ENCODE peak calls at places on chromosomes 12 and 14, in eight cellular contexts. One of them, this sample, is unnamed.

GRCh38 chr12:2244013-2244861 is 191.4 kb downstream of the CACNA1C start:
- DNase-seq in breast epithelium: no peak
- DNase-seq in HL-60: no peak
- DNase-seq in HCT116: peak
- DNase-seq in GM12878: no peak
- DNase-seq in endothelial cell of umbilical vein: no peak
- DNase-seq in esophagus muscularis mucosa: no peak
- DNase-seq in transverse colon: peak
- DNase-seq in this sample: no peak

GRCh38 chr12:1463073-1463905 is 131.1 kb downstream of the FBXL14 start:
- DNase-seq in GM12878: no peak
- DNase-seq in endothelial cell of umbilical vein: no peak
- DNase-seq in breast epithelium: no peak
- DNase-seq in HL-60: no peak
- DNase-seq in transverse colon: no peak
- DNase-seq in esophagus muscularis mucosa: no peak
- DNase-seq in HCT116: no peak
- DNase-seq in this sample: no peak

GRCh38 chr12:78096909-78097597 is 266.4 kb downstream of the NAV3 start:
- DNase-seq in esophagus muscularis mucosa: no peak
- DNase-seq in transverse colon: no peak
- DNase-seq in HL-60: no peak
- DNase-seq in GM12878: no peak
- DNase-seq in breast epithelium: no peak
- DNase-seq in HCT116: no peak
- DNase-seq in endothelial cell of umbilical vein: peak
- DNase-seq in this sample: no peak

GRCh38 chr12:8052679-8053078 is 13.5 kb downstream of the C3AR1 start:
- DNase-seq in transverse colon: no peak
- DNase-seq in HCT116: no peak
- DNase-seq in endothelial cell of umbilical vein: no peak
- DNase-seq in HL-60: no peak
- DNase-seq in breast epithelium: no peak
- DNase-seq in GM12878: no peak
- DNase-seq in esophagus muscularis mucosa: no peak
- DNase-seq in this sample: no peak

GRCh38 chr14:91119556-91120311 is 5.9 kb downstream of the DGLUCY start:
- DNase-seq in HL-60: no peak
- DNase-seq in breast epithelium: no peak
- DNase-seq in endothelial cell of umbilical vein: peak
- DNase-seq in HCT116: peak
- DNase-seq in esophagus muscularis mucosa: no peak
- DNase-seq in GM12878: no peak
- DNase-seq in transverse colon: peak
- DNase-seq in this sample: no peak

GRCh38 chr12:56628671-56629458 is 1.3 kb downstream of the BAZ2A start:
- DNase-seq in endothelial cell of umbilical vein: peak
- DNase-seq in GM12878: no peak
- DNase-seq in transverse colon: peak
- DNase-seq in breast epithelium: no peak
- DNase-seq in HCT116: no peak
- DNase-seq in HL-60: no peak
- DNase-seq in esophagus muscularis mucosa: no peak
- DNase-seq in this sample: no peak

GRCh38 chr14:23153891-23154796 is 29.3 kb downstream of the SLC7A8 start:
- DNase-seq in transverse colon: peak
- DNase-seq in HL-60: peak
- DNase-seq in GM12878: no peak
- DNase-seq in breast epithelium: peak
- DNase-seq in HCT116: peak
- DNase-seq in esophagus muscularis mucosa: peak
- DNase-seq in endothelial cell of umbilical vein: peak
- DNase-seq in this sample: peak

GRCh38 chr12:22529281-22530060 is 14.9 kb downstream of the C2CD5 start:
- DNase-seq in GM12878: no peak
- DNase-seq in endothelial cell of umbilical vein: peak
- DNase-seq in HCT116: no peak
- DNase-seq in transverse colon: no peak
- DNase-seq in breast epithelium: no peak
- DNase-seq in HL-60: peak
- DNase-seq in esophagus muscularis mucosa: no peak
- DNase-seq in this sample: no peak

GRCh38 chr12:124277394-124278222 is 17.3 kb upstream of the RFLNA start:
- DNase-seq in transverse colon: peak
- DNase-seq in HCT116: no peak
- DNase-seq in HL-60: peak
- DNase-seq in breast epithelium: no peak
- DNase-seq in GM12878: no peak
- DNase-seq in endothelial cell of umbilical vein: no peak
- DNase-seq in esophagus muscularis mucosa: no peak
- DNase-seq in this sample: no peak

GRCh38 chr14:79103764-79104163 is 933.6 kb downstream of the NRXN3 start:
- DNase-seq in endothelial cell of umbilical vein: no peak
- DNase-seq in transverse colon: no peak
- DNase-seq in GM12878: no peak
- DNase-seq in esophagus muscularis mucosa: peak
- DNase-seq in HL-60: no peak
- DNase-seq in breast epithelium: no peak
- DNase-seq in HCT116: no peak
- DNase-seq in this sample: no peak

GRCh38 chr12:114636723-114637480 is 47.1 kb downstream of the TBX3 start:
- DNase-seq in GM12878: no peak
- DNase-seq in HL-60: no peak
- DNase-seq in esophagus muscularis mucosa: no peak
- DNase-seq in HCT116: no peak
- DNase-seq in endothelial cell of umbilical vein: no peak
- DNase-seq in transverse colon: peak
- DNase-seq in breast epithelium: no peak
- DNase-seq in this sample: no peak

GRCh38 chr12:2284321-2284813 is 231.6 kb downstream of the CACNA1C start:
- DNase-seq in GM12878: no peak
- DNase-seq in HL-60: peak
- DNase-seq in esophagus muscularis mucosa: no peak
- DNase-seq in HCT116: no peak
- DNase-seq in transverse colon: no peak
- DNase-seq in endothelial cell of umbilical vein: no peak
- DNase-seq in breast epithelium: no peak
- DNase-seq in this sample: peak

GRCh38 chr14:91470216-91470615 is 39.9 kb downstream of the PPP4R3A start:
- DNase-seq in GM12878: no peak
- DNase-seq in HL-60: no peak
- DNase-seq in HCT116: no peak
- DNase-seq in breast epithelium: no peak
- DNase-seq in esophagus muscularis mucosa: no peak
- DNase-seq in transverse colon: no peak
- DNase-seq in endothelial cell of umbilical vein: no peak
- DNase-seq in this sample: no peak

GRCh38 chr12:45327823-45328383 is 112.0 kb downstream of the ANO6 start:
- DNase-seq in breast epithelium: no peak
- DNase-seq in esophagus muscularis mucosa: no peak
- DNase-seq in transverse colon: no peak
- DNase-seq in endothelial cell of umbilical vein: no peak
- DNase-seq in HL-60: no peak
- DNase-seq in HCT116: no peak
- DNase-seq in GM12878: no peak
- DNase-seq in this sample: no peak

GRCh38 chr12:29566441-29566840 is 69.0 kb upstream of the OVCH1 start:
- DNase-seq in GM12878: no peak
- DNase-seq in endothelial cell of umbilical vein: no peak
- DNase-seq in transverse colon: no peak
- DNase-seq in HCT116: no peak
- DNase-seq in esophagus muscularis mucosa: no peak
- DNase-seq in HL-60: no peak
- DNase-seq in breast epithelium: no peak
- DNase-seq in this sample: no peak

GRCh38 chr12:91127751-91128150 is 16.5 kb upstream of the LUM start:
- DNase-seq in endothelial cell of umbilical vein: no peak
- DNase-seq in HL-60: no peak
- DNase-seq in breast epithelium: no peak
- DNase-seq in HCT116: no peak
- DNase-seq in transverse colon: no peak
- DNase-seq in GM12878: no peak
- DNase-seq in esophagus muscularis mucosa: no peak
- DNase-seq in this sample: no peak

GRCh38 chr14:35963209-35963608 is 137.1 kb downstream of the BRMS1L start:
- DNase-seq in transverse colon: no peak
- DNase-seq in endothelial cell of umbilical vein: no peak
- DNase-seq in esophagus muscularis mucosa: no peak
- DNase-seq in HCT116: peak
- DNase-seq in HL-60: no peak
- DNase-seq in GM12878: no peak
- DNase-seq in breast epithelium: no peak
- DNase-seq in this sample: no peak

GRCh38 chr12:105823810-105824209 is 314.9 kb downstream of the NUAK1 start:
- DNase-seq in breast epithelium: no peak
- DNase-seq in GM12878: no peak
- DNase-seq in transverse colon: no peak
- DNase-seq in esophagus muscularis mucosa: no peak
- DNase-seq in HL-60: no peak
- DNase-seq in HCT116: no peak
- DNase-seq in endothelial cell of umbilical vein: no peak
- DNase-seq in this sample: no peak

GRCh38 chr12:49293056-49293956 is 1.6 kb upstream of the PRPH start:
- DNase-seq in GM12878: no peak
- DNase-seq in HCT116: no peak
- DNase-seq in endothelial cell of umbilical vein: no peak
- DNase-seq in esophagus muscularis mucosa: no peak
- DNase-seq in transverse colon: no peak
- DNase-seq in breast epithelium: no peak
- DNase-seq in HL-60: no peak
- DNase-seq in this sample: no peak

GRCh38 chr14:68000516-68000915 is 180.9 kb downstream of the RAD51B start:
- DNase-seq in HCT116: no peak
- DNase-seq in HL-60: no peak
- DNase-seq in endothelial cell of umbilical vein: peak
- DNase-seq in breast epithelium: no peak
- DNase-seq in esophagus muscularis mucosa: no peak
- DNase-seq in transverse colon: no peak
- DNase-seq in GM12878: no peak
- DNase-seq in this sample: no peak

GRCh38 chr14:69372146-69372545 is 26.0 kb downstream of the ERH start:
- DNase-seq in breast epithelium: no peak
- DNase-seq in HCT116: no peak
- DNase-seq in HL-60: no peak
- DNase-seq in endothelial cell of umbilical vein: no peak
- DNase-seq in GM12878: no peak
- DNase-seq in esophagus muscularis mucosa: no peak
- DNase-seq in transverse colon: no peak
- DNase-seq in this sample: no peak

GRCh38 chr12:56120158-56120846 is 2.2 kb downstream of the ZC3H10 start:
- DNase-seq in HCT116: no peak
- DNase-seq in HL-60: no peak
- DNase-seq in endothelial cell of umbilical vein: no peak
- DNase-seq in transverse colon: no peak
- DNase-seq in GM12878: no peak
- DNase-seq in breast epithelium: no peak
- DNase-seq in esophagus muscularis mucosa: no peak
- DNase-seq in this sample: no peak

GRCh38 chr14:105411017-105411941 is 8.3 kb upstream of the MTA1 start:
- DNase-seq in endothelial cell of umbilical vein: peak
- DNase-seq in GM12878: no peak
- DNase-seq in transverse colon: peak
- DNase-seq in esophagus muscularis mucosa: no peak
- DNase-seq in HCT116: no peak
- DNase-seq in breast epithelium: no peak
- DNase-seq in HL-60: no peak
- DNase-seq in this sample: no peak

GRCh38 chr14:24481622-24482324 is 26.3 kb downstream of the CMA1 start:
- DNase-seq in GM12878: peak
- DNase-seq in HL-60: no peak
- DNase-seq in HCT116: peak
- DNase-seq in transverse colon: peak
- DNase-seq in breast epithelium: no peak
- DNase-seq in endothelial cell of umbilical vein: peak
- DNase-seq in esophagus muscularis mucosa: no peak
- DNase-seq in this sample: no peak

GRCh38 chr12:68759852-68760251 is 13.9 kb downstream of the SLC35E3 start:
- DNase-seq in GM12878: no peak
- DNase-seq in breast epithelium: no peak
- DNase-seq in endothelial cell of umbilical vein: no peak
- DNase-seq in esophagus muscularis mucosa: no peak
- DNase-seq in HL-60: no peak
- DNase-seq in transverse colon: no peak
- DNase-seq in HCT116: no peak
- DNase-seq in this sample: no peak

GRCh38 chr12:6062427-6063378 is 61.8 kb downstream of the VWF start:
- DNase-seq in HCT116: no peak
- DNase-seq in esophagus muscularis mucosa: no peak
- DNase-seq in HL-60: no peak
- DNase-seq in endothelial cell of umbilical vein: no peak
- DNase-seq in GM12878: no peak
- DNase-seq in breast epithelium: no peak
- DNase-seq in transverse colon: peak
- DNase-seq in this sample: no peak
- TF ChIP-seq POLR2AphosphoS5 in HCT116: no peak
- TF ChIP-seq POLR2AphosphoS5 in esophagus muscularis mucosa: peak
- TF ChIP-seq POLR2AphosphoS5 in HL-60: no peak
- TF ChIP-seq POLR2AphosphoS5 in endothelial cell of umbilical vein: peak
- TF ChIP-seq POLR2AphosphoS5 in GM12878: no peak
- TF ChIP-seq POLR2AphosphoS5 in breast epithelium: no peak
- TF ChIP-seq POLR2AphosphoS5 in transverse colon: no peak
- TF ChIP-seq POLR2AphosphoS5 in this sample: no peak

DNA sequence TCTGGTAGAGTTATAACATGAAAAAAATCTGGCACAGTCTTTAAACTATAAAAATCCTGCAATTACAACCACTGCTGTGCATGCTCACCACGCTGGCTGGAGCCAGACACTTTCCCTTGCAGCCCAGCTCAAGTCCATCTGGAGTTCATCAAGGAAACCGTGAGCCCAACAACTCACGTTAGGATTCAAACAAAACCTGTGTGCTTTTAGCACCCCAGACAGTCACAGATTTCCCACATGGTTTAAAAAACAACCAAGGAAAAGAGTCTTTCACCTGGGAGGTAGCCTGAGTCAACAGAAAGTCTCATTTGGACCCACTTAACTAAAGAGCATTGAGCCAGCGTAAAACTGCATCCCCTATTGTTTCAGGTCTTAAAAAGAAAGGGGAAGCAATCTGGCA is 4.7 kb downstream of the LRIG3 start:
- DNase-seq in HCT116: no peak
- DNase-seq in GM12878: no peak
- DNase-seq in breast epithelium: no peak
- DNase-seq in endothelial cell of umbilical vein: peak
- DNase-seq in esophagus muscularis mucosa: no peak
- DNase-seq in HL-60: no peak
- DNase-seq in transverse colon: peak
- DNase-seq in this sample: no peak
- H3K4me3 ChIP-seq in HCT116: no peak
- H3K4me3 ChIP-seq in GM12878: no peak
- H3K4me3 ChIP-seq in breast epithelium: peak
- H3K4me3 ChIP-seq in endothelial cell of umbilical vein: peak
- H3K4me3 ChIP-seq in esophagus muscularis mucosa: peak
- H3K4me3 ChIP-seq in HL-60: no peak
- H3K4me3 ChIP-seq in transverse colon: peak
- H3K4me3 ChIP-seq in this sample: peak

GRCh38 chr14:100554082-100554677 is 33.0 kb downstream of the BEGAIN start:
- DNase-seq in esophagus muscularis mucosa: no peak
- DNase-seq in endothelial cell of umbilical vein: no peak
- DNase-seq in transverse colon: peak
- DNase-seq in HL-60: peak
- DNase-seq in HCT116: no peak
- DNase-seq in breast epithelium: no peak
- DNase-seq in GM12878: no peak
- DNase-seq in this sample: no peak
- TF ChIP-seq POLR2AphosphoS5 in esophagus muscularis mucosa: no peak
- TF ChIP-seq POLR2AphosphoS5 in endothelial cell of umbilical vein: no peak
- TF ChIP-seq POLR2AphosphoS5 in transverse colon: peak
- TF ChIP-seq POLR2AphosphoS5 in HL-60: no peak
- TF ChIP-seq POLR2AphosphoS5 in HCT116: peak
- TF ChIP-seq POLR2AphosphoS5 in breast epithelium: no peak
- TF ChIP-seq POLR2AphosphoS5 in GM12878: no peak
- TF ChIP-seq POLR2AphosphoS5 in this sample: no peak

GRCh38 chr12:26935636-26936378 is 2.0 kb downstream of the INTS13 start:
- DNase-seq in transverse colon: no peak
- DNase-seq in HCT116: no peak
- DNase-seq in HL-60: peak
- DNase-seq in breast epithelium: no peak
- DNase-seq in esophagus muscularis mucosa: no peak
- DNase-seq in endothelial cell of umbilical vein: peak
- DNase-seq in GM12878: no peak
- DNase-seq in this sample: no peak
- H3K4me3 ChIP-seq in transverse colon: no peak
- H3K4me3 ChIP-seq in HCT116: no peak
- H3K4me3 ChIP-seq in HL-60: peak
- H3K4me3 ChIP-seq in breast epithelium: no peak
- H3K4me3 ChIP-seq in esophagus muscularis mucosa: no peak
- H3K4me3 ChIP-seq in endothelial cell of umbilical vein: peak
- H3K4me3 ChIP-seq in GM12878: peak
- H3K4me3 ChIP-seq in this sample: peak